ENCODE peak calls at places on chromosomes 12 and 14, in five cellular contexts. B is A549, K is H1, R is HepG2, L is K562. V is an unnamed sample.

GRCh38 chr12:8057839-8058238 is 8.3 kb downstream of the C3AR1 start:
- DNase-seq in B (no peak), K (no peak), R (no peak), L (no peak), V (peak)

GRCh38 chr12:117857632-117858274 is 111.0 kb downstream of the KSR2 start:
- DNase-seq in B (peak), K (peak), R (peak), L (peak), V (peak)

GRCh38 chr12:40144023-40144422 is 38.1 kb upstream of the SLC2A13 start:
- DNase-seq in B (no peak), K (no peak), R (no peak), L (no peak), V (no peak)

GRCh38 chr12:112980491-112981158 is 2.3 kb downstream of the OAS2 start:
- DNase-seq in B (no peak), K (no peak), R (no peak), L (no peak), V (no peak)

GRCh38 chr12:116207274-116207673 is 70.2 kb downstream of the MED13L start:
- DNase-seq in B (no peak), K (no peak), R (no peak), L (no peak), V (no peak)

GRCh38 chr12:630656-631632 is 32.3 kb downstream of the NINJ2 start:
- DNase-seq in B (no peak), K (peak), R (no peak), L (no peak), V (no peak)

GRCh38 chr12:124940393-124941169 is 26.1 kb upstream of the UBC start:
- DNase-seq in B (peak), K (peak), R (peak), L (peak), V (peak)

GRCh38 chr12:120495189-120495722 is 657 bp upstream of the DYNLL1 start:
- DNase-seq in B (no peak), K (peak), R (no peak), L (no peak), V (no peak)

GRCh38 chr14:104262515-104263514 is 124.4 kb downstream of the KIF26A start:
- DNase-seq in B (no peak), K (no peak), R (no peak), L (no peak), V (no peak)

GRCh38 chr12:51620448-51620847 is 29.4 kb downstream of the SCN8A start:
- DNase-seq in B (no peak), K (no peak), R (no peak), L (no peak), V (peak)

GRCh38 chr12:126554599-126554998 is 1489.4 kb downstream of the AACS start:
- DNase-seq in B (no peak), K (no peak), R (no peak), L (no peak), V (no peak)

GRCh38 chr12:132560421-132560830 is 50.0 kb downstream of the LRCOL1 start:
- DNase-seq in B (peak), K (peak), R (no peak), L (peak), V (no peak)
- TF ChIP-seq MAFK in B (no peak), K (no peak), R (no peak), L (no peak), V (no peak)

DNA sequence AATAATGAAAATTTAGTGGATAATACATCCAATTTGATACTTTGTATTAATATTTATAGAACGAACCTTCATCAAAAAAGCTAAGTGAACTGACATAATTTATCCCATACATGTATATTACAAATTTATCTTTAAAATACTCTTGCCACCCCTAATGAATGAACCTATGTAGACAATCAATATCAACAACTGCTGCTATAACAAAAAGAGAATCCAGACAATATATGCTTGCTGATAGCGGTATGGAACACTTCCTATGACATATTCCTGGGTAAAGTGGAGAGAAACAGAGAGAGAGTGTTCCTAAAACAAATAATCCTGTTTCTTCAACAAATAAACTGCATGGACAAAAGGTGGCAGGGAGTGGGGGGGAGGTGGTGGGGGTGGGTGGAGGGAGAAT is 31.3 kb downstream of the TM7SF3 start:
- DNase-seq in B (no peak), K (no peak), R (no peak), L (no peak), V (no peak)
- TF ChIP-seq MAFK in B (no peak), K (no peak), R (no peak), L (no peak), V (no peak)

DNA sequence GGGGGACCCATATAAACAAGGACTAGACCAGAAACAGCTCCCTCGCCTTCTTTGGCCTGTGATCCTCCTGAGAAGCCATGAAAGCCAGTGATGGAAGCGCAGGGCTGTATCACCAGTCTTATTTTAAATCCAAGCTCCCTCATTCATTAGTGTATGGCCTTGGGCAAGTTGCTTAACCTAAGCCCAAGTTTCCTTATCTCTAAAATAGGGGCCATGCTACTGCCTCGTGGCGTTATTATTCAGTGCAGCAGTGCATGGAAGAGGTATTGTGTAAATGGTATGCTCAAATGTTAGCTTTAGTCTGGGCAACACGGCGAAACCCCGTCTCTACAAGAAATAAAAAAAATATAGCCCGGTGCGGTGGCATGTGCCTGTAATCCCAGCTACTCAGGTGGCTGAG is 9.9 kb downstream of the ESPL1 start:
- DNase-seq in B (no peak), K (no peak), R (no peak), L (no peak), V (no peak)
- TF ChIP-seq MAFK in B (no peak), K (no peak), R (no peak), L (no peak), V (no peak)

GRCh38 chr14:80536456-80536855 is 325.2 kb upstream of the DIO2 start:
- DNase-seq in B (no peak), K (no peak), R (no peak), L (no peak), V (peak)

GRCh38 chr14:80538633-80539375 is 327.5 kb upstream of the DIO2 start:
- DNase-seq in B (peak), K (no peak), R (peak), L (no peak), V (no peak)

DNA sequence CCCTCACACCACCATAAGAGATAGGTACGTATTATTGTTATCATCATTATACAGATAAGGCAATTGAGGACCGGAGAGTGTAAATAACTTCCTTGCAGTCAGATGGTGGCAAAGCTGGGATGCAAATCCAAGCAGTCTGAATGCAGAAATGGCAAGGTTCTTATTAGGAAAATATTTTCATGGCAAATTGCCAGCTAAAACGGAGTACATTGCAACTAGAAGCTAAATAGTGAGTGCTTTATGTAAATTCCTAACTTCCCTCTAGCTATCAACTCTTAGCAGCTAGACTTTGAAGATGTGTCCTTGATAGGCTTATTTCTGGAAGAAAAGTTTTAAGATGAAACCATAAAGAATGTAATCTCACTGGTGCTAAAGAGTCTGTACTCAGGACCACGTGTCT is 323.9 kb upstream of the DIO2 start:
- DNase-seq in B (no peak), K (no peak), R (no peak), L (no peak), V (no peak)
- TF ChIP-seq MAFK in B (no peak), K (no peak), R (no peak), L (no peak), V (no peak)

DNA sequence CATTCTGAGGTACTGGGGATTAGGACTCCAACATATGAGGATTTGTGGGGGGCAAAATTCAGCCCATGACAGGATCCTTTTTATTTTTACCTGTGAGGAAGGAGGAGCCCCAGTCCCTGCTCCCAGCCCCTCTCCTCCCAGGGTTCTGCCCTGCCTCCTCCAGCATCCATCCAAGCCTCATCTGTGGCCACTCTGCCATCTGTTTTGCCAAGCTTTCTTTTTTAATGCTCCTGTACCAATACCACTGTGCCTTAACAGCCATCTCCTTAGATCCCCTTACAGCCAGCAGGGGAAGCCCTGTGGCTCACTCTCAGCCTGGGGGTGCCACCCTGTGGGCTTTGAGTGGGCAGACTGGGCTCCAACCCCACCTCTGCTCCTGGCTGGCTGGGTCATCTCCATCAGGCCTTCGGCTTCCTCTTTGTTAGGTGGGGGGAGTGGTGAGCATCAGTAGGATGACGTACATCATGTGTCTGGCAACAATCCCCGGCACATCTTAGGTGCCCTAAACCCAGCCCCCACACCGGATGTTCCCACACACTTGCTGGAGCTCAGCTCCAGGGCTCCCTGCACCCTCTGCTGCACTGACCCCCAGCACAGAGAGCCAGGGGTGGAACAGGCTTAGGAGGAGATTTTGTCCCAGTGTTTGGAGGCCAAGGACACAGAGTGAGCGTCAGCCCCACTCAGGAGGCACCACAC is 40.2 kb downstream of the CYP46A1 start:
- DNase-seq in B (no peak), K (no peak), R (no peak), L (peak), V (peak)
- TF ChIP-seq MAFK in B (no peak), K (no peak), R (no peak), L (no peak), V (no peak)

GRCh38 chr12:107349008-107349747 is 255.8 kb upstream of the CRY1 start:
- DNase-seq in B (peak), K (no peak), R (peak), L (no peak), V (peak)
- TF ChIP-seq MAFK in B (peak), K (no peak), R (peak), L (no peak), V (no peak)

GRCh38 chr12:132446535-132447326 is 43.2 kb upstream of the FBRSL1 start:
- DNase-seq in B (no peak), K (no peak), R (no peak), L (no peak), V (no peak)
- TF ChIP-seq MAFK in B (no peak), K (no peak), R (no peak), L (no peak), V (no peak)

GRCh38 chr12:77842430-77842829 is 11.7 kb downstream of the NAV3 start:
- DNase-seq in B (peak), K (no peak), R (peak), L (no peak), V (no peak)

GRCh38 chr12:77841467-77842054 is 10.9 kb downstream of the NAV3 start:
- DNase-seq in B (no peak), K (no peak), R (no peak), L (no peak), V (no peak)

GRCh38 chr12:77835982-77836381 is 5.3 kb downstream of the NAV3 start:
- DNase-seq in B (no peak), K (no peak), R (no peak), L (no peak), V (no peak)

GRCh38 chr12:77834618-77835017 is 3.9 kb downstream of the NAV3 start:
- DNase-seq in B (no peak), K (no peak), R (no peak), L (no peak), V (no peak)

GRCh38 chr12:77837876-77838291 is 7.2 kb downstream of the NAV3 start:
- DNase-seq in B (no peak), K (no peak), R (no peak), L (no peak), V (no peak)
- TF ChIP-seq MAFK in B (peak), K (no peak), R (peak), L (no peak), V (peak)

V was measured in IMR-90.